ENCODE peak calls at places on chromosomes 6 and 20, in seven cellular contexts. Z, X, T, N, L, C and M are unnamed samples.

GRCh38 chr6:157823001-157823522 is at the start of gene SNX9:
- DNase-seq in Z (no peak), X (peak; percentile 50), T (peak; percentile 74), N (peak; percentile 58), L (peak; percentile 35), C (peak; percentile 75), M (no peak)

GRCh38 chr20:2006452-2007381 is 12.9 kb upstream of the PDYN start:
- DNase-seq in Z (peak; percentile 45), X (peak; percentile 57), T (peak; percentile 32), N (no peak), L (peak; percentile 33), C (peak; percentile 36), M (peak; percentile 24)

GRCh38 chr20:43191946-43192847 is 2.5 kb upstream of the PTPRT start:
- DNase-seq in Z (no peak), X (no peak), T (peak; percentile 23), N (no peak), L (no peak), C (peak; percentile 26), M (peak; percentile 16)

GRCh38 chr6:138001750-138002349 is 105.4 kb downstream of the PERP start:
- DNase-seq in Z (peak; percentile 23), X (peak; percentile 59), T (peak; percentile 52), N (peak; percentile 12), L (peak; percentile 27), C (peak; percentile 49), M (peak; percentile 66)

GRCh38 chr6:107655245-107655644 is 165.3 kb downstream of the SOBP start:
- DNase-seq in Z (no peak), X (no peak), T (peak; percentile 46), N (no peak), L (no peak), C (peak; percentile 8), M (peak; percentile 20)

GRCh38 chr6:124963416-124964083 is 1.3 kb downstream of the RNF217 start:
- DNase-seq in Z (no peak), X (peak; percentile 64), T (no peak), N (no peak), L (no peak), C (peak; percentile 56), M (no peak)

GRCh38 chr6:168096271-168096764 is 17.3 kb upstream of the FRMD1 start:
- DNase-seq in Z (no peak), X (no peak), T (no peak), N (no peak), L (no peak), C (no peak), M (no peak)

GRCh38 chr20:34368547-34368946 is 5.5 kb downstream of the ITCH start:
- DNase-seq in Z (no peak), X (no peak), T (no peak), N (no peak), L (no peak), C (no peak), M (no peak)

GRCh38 chr20:63595416-63596127 is 21.5 kb upstream of the HELZ2 start:
- DNase-seq in Z (no peak), X (no peak), T (no peak), N (no peak), L (no peak), C (no peak), M (no peak)

GRCh38 chr20:728022-728944 is 40.0 kb downstream of the SLC52A3 start:
- DNase-seq in Z (peak; percentile 23), X (peak; percentile 62), T (peak; percentile 86), N (no peak), L (peak; percentile 31), C (peak; percentile 48), M (no peak)

GRCh38 chr6:142542704-142543233 is 241.0 kb downstream of the ADGRG6 start:
- DNase-seq in Z (no peak), X (no peak), T (no peak), N (no peak), L (no peak), C (peak; percentile 70), M (no peak)

GRCh38 chr20:59032023-59032712 is at the start of gene ATP5F1E:
- DNase-seq in Z (peak; percentile 90), X (peak; percentile 96), T (peak; percentile 98), N (peak; percentile 96), L (peak; percentile 96), C (peak; percentile 91), M (peak; percentile 98)

GRCh38 chr6:119132211-119133004 is 53.9 kb upstream of the FAM184A start:
- DNase-seq in Z (no peak), X (no peak), T (no peak), N (no peak), L (no peak), C (no peak), M (no peak)

GRCh38 chr6:118372413-118372812 is 175.7 kb upstream of the PLN start:
- DNase-seq in Z (no peak), X (no peak), T (no peak), N (no peak), L (no peak), C (no peak), M (no peak)

GRCh38 chr6:137589067-137589848 is 95.1 kb upstream of the OLIG3 start:
- DNase-seq in Z (peak; percentile 91), X (no peak), T (peak; percentile 26), N (no peak), L (peak; percentile 17), C (peak; percentile 70), M (peak; percentile 52)

GRCh38 chr20:53045941-53046340 is 73.8 kb downstream of the TSHZ2 start:
- DNase-seq in Z (no peak), X (no peak), T (no peak), N (no peak), L (no peak), C (no peak), M (no peak)

GRCh38 chr20:1934162-1934561 is 39.0 kb downstream of the SIRPA start:
- DNase-seq in Z (no peak), X (no peak), T (no peak), N (no peak), L (no peak), C (no peak), M (no peak)

GRCh38 chr6:45625191-45625664 is 247.5 kb upstream of the SUPT3H start:
- DNase-seq in Z (no peak), X (no peak), T (no peak), N (no peak), L (no peak), C (peak; percentile 15), M (no peak)

GRCh38 chr6:157984686-157985225 is 3.1 kb downstream of the SYNJ2 start:
- DNase-seq in Z (peak; percentile 37), X (no peak), T (no peak), N (no peak), L (no peak), C (no peak), M (peak; percentile 52)

GRCh38 chr20:6184086-6184485 is 61.3 kb upstream of the FERMT1 start:
- DNase-seq in Z (no peak), X (no peak), T (no peak), N (no peak), L (no peak), C (no peak), M (no peak)